ENCODE peak calls at places on chromosome 1, in seven cellular contexts. S is chondrocyte; B is stimulated activated CD8-positive, alpha-beta memory T cell treated with anti-CD3 and anti-CD28 coated beads, Interleukin-15, amount 100 ng/mL, for 4 hours; M is IMR-90; Q is effector memory CD4-positive, alpha-beta T cell; C is fibroblast of lung; L is KG1. W is an unnamed sample.

GRCh38 chr1:63264161-63264560 is 58.2 kb upstream of the FOXD3 start:
- DNase-seq in S (no peak), B (no peak), M (no peak), Q (no peak), C (no peak), L (no peak), W (no peak)

GRCh38 chr1:227066999-227067398 is 126.9 kb downstream of the COQ8A start:
- DNase-seq in S (no peak), B (no peak), M (no peak), Q (no peak), C (no peak), L (no peak), W (no peak)

GRCh38 chr1:207025144-207025880 is 7.2 kb downstream of the C1orf116 start:
- DNase-seq in S (no peak), B (no peak), M (peak), Q (no peak), C (peak), L (no peak), W (no peak)

GRCh38 chr1:16017461-16018303 is at the start of gene HSPB7:
- DNase-seq in S (no peak), B (no peak), M (peak), Q (no peak), C (peak), L (no peak), W (no peak)

GRCh38 chr1:94883688-94884087 is 43.2 kb downstream of the CNN3 start:
- DNase-seq in S (no peak), B (no peak), M (peak), Q (no peak), C (peak), L (no peak), W (peak)

GRCh38 chr1:233168384-233168783 is 127.1 kb downstream of the PCNX2 start:
- DNase-seq in S (no peak), B (no peak), M (peak), Q (no peak), C (no peak), L (no peak), W (no peak)

GRCh38 chr1:245939756-245940345 is 567.2 kb downstream of the SMYD3 start:
- DNase-seq in S (no peak), B (no peak), M (no peak), Q (no peak), C (no peak), L (no peak), W (no peak)

GRCh38 chr1:82377201-82377884 is 576.6 kb downstream of the ADGRL2 start:
- DNase-seq in S (no peak), B (no peak), M (no peak), Q (no peak), C (peak), L (no peak), W (peak)

GRCh38 chr1:17711962-17712361 is 43.2 kb upstream of the ACTL8 start:
- DNase-seq in S (no peak), B (no peak), M (no peak), Q (no peak), C (no peak), L (no peak), W (no peak)

GRCh38 chr1:52352690-52353089 is 13.3 kb downstream of the CC2D1B start:
- DNase-seq in S (no peak), B (no peak), M (no peak), Q (no peak), C (no peak), L (no peak), W (no peak)

GRCh38 chr1:112251766-112252506 is 144.1 kb upstream of the CTTNBP2NL start:
- DNase-seq in S (no peak), B (no peak), M (peak), Q (no peak), C (peak), L (no peak), W (no peak)

W was measured in SJSA1.